ENCODE peak calls at places on chromosomes 16 and 17, in seven cellular contexts. P, V, T, G, K, J and R are unnamed samples.
A peak's percentile ranks its signal among the peaks of the same experiment; 100 is the strongest.

GRCh38 chr17:80372922-80373570 is 41.9 kb upstream of the ENDOV start:
- DNase-seq in T (no peak), G (no peak), K (no peak), P (no peak), V (no peak), J (peak; percentile 59), R (no peak)

GRCh38 chr17:5331506-5331905 is 49.4 kb downstream of the RABEP1 start:
- DNase-seq in K (peak; percentile 59), V (no peak), P (no peak), T (no peak), G (no peak), J (no peak), R (no peak)

GRCh38 chr16:87789437-87790277 is 23.9 kb upstream of the KLHDC4 start:
- DNase-seq in K (peak; percentile 86), J (no peak), P (peak; percentile 100), V (peak; percentile 50), T (no peak), G (no peak), R (no peak)

GRCh38 chr17:9587969-9588656 is 11.7 kb downstream of the CFAP52 start:
- DNase-seq in P (peak; percentile 24), V (no peak), J (no peak), G (no peak), T (no peak), K (no peak), R (no peak)

GRCh38 chr16:48003226-48003907 is 152.4 kb downstream of the ABCC12 start:
- DNase-seq in K (no peak), P (no peak), T (no peak), G (no peak), V (no peak), J (no peak), R (no peak)

GRCh38 chr16:26365555-26365954 is 673.8 kb downstream of the HS3ST4 start:
- DNase-seq in J (no peak), V (no peak), T (no peak), P (no peak), G (no peak), K (no peak), R (no peak)

GRCh38 chr17:79812969-79813825 is 16.3 kb upstream of the CBX8 start:
- DNase-seq in J (no peak), P (no peak), V (no peak), T (no peak), K (no peak), G (no peak), R (no peak)

GRCh38 chr16:53789159-53789558 is 85.2 kb downstream of the FTO start:
- DNase-seq in J (no peak), K (peak; percentile 84), V (no peak), G (no peak), P (no peak), T (no peak), R (no peak)

GRCh38 chr16:75471723-75472634 is 7.5 kb upstream of the TMEM170A start:
- DNase-seq in K (peak; percentile 64), T (peak; percentile 37), V (peak; percentile 34), P (peak; percentile 62), G (peak; percentile 67), J (no peak), R (peak; percentile 54)

GRCh38 chr16:67248401-67249177 is at the start of gene SLC9A5:
- DNase-seq in K (no peak), G (no peak), T (no peak), J (no peak), P (no peak), V (no peak), R (peak; percentile 71)

GRCh38 chr17:65588194-65588808 is 26.9 kb upstream of the AXIN2 start:
- DNase-seq in K (no peak), G (peak; percentile 44), T (no peak), P (peak; percentile 57), V (no peak), J (no peak), R (no peak)

GRCh38 chr16:87203060-87203656 is 114.0 kb downstream of the C16orf95 start:
- DNase-seq in K (peak; percentile 77), G (no peak), T (no peak), V (no peak), J (no peak), P (peak; percentile 84), R (peak; percentile 45)

GRCh38 chr16:67001159-67001486 is 12.7 kb downstream of the CES4A start:
- DNase-seq in T (no peak), J (no peak), G (no peak), P (no peak), V (no peak), K (no peak), R (no peak)

GRCh38 chr17:1031711-1032110 is 34.8 kb downstream of the TIMM22 start:
- DNase-seq in K (no peak), V (no peak), J (no peak), P (no peak), T (no peak), G (peak; percentile 35), R (peak; percentile 83)

GRCh38 chr16:83935005-83935857 is 17.8 kb upstream of the OSGIN1 start:
- DNase-seq in K (no peak), V (no peak), J (no peak), G (no peak), T (no peak), P (no peak), R (no peak)

GRCh38 chr16:19926449-19927390 is 42.1 kb upstream of the GPRC5B start:
- DNase-seq in J (no peak), P (peak; percentile 65), V (no peak), G (no peak), T (no peak), K (peak; percentile 76), R (no peak)

GRCh38 chr16:80123189-80123588 is 417.6 kb upstream of the DYNLRB2 start:
- DNase-seq in G (no peak), K (no peak), J (no peak), T (no peak), V (no peak), P (no peak), R (no peak)

GRCh38 chr16:72270531-72270930 is 98.6 kb upstream of the PMFBP1 start:
- DNase-seq in K (no peak), J (no peak), G (no peak), P (no peak), T (no peak), V (no peak), R (no peak)

GRCh38 chr16:68612996-68613395 is 32.1 kb upstream of the CDH3 start:
- DNase-seq in K (no peak), V (no peak), G (no peak), P (no peak), T (no peak), J (no peak), R (no peak)

GRCh38 chr16:19105891-19106624 is 7.7 kb upstream of the ITPRIPL2 start:
- DNase-seq in T (no peak), P (no peak), V (no peak), J (no peak), G (no peak), K (peak; percentile 34), R (peak; percentile 35)

GRCh38 chr17:51259574-51260236 is at the start of gene MBTD1:
- DNase-seq in T (peak; percentile 94), P (peak; percentile 98), J (peak; percentile 97), K (peak; percentile 97), V (peak; percentile 92), G (peak; percentile 92), R (peak; percentile 97)

GRCh38 chr17:46783031-46783593 is 35.4 kb downstream of the WNT3 start:
- DNase-seq in T (no peak), J (no peak), K (no peak), G (no peak), V (no peak), P (no peak), R (no peak)

GRCh38 chr16:76309639-76310335 is 32.6 kb downstream of the CNTNAP4 start:
- DNase-seq in G (no peak), J (no peak), K (no peak), P (no peak), V (no peak), T (no peak), R (no peak)

DNA sequence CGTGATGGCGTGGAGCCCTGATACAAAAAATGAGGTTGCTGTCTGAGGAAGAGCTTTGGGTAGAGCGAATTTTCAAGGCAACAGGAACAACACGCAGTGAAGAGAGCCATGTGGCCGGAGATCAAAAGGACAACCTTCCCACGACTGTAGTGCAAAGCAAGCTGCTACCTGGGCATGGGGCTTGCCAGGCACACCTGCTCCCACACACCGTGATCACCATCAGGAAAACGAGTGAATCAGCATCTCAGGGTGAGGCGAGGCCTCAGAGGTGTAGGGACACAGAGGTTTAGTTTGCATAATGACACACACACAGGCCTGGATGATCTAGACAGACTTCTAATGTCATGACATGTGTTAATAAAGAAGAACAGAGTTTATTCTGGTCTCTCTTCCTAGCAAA is 65.7 kb downstream of the PARN start:
- DNase-seq in J (no peak), T (no peak), K (no peak), V (no peak), G (no peak), P (peak; percentile 29), R (no peak)
- H3K4me1 ChIP-seq in J (peaks cover 50% of the 10 kb centered on the region), T (peaks cover 22% of the 10 kb centered on the region), K (peaks cover 5% of the 10 kb centered on the region), V (no peaks in the 10 kb centered on the region), G (peaks cover 15% of the 10 kb centered on the region), P (peaks cover 74% of the 10 kb centered on the region), R (peaks cover 4% of the 10 kb centered on the region)

GRCh38 chr16:50266337-50267091 is at the start of gene ADCY7:
- DNase-seq in T (peak; percentile 22), G (no peak), J (peak; percentile 82), V (no peak), P (no peak), K (peak; percentile 78), R (peak; percentile 72)
- TF ChIP-seq POLR2A in T (no peak), G (no peak), J (no peak), V (no peak), P (no peak), K (no peak), R (no peak)

DNA sequence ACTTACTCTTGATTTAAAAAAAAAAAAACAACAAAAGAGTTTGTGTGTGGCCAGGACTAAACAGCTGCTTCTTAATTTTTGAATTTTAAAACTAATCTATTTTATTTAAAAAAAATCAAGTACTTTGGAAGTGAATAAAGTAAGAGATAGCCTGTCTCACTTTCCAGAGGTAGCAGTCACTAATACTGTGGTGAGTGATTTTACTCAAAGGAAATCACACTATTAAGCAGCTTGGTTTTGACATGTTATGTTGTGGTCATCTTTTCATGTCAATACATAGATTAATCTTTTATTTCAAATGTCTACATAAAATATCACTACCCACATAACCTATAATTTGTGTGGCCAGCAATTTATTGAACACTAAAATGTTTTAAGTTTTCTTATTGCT is 102.2 kb upstream of the HLF start:
- DNase-seq in P (no peak), J (no peak), G (no peak), K (no peak), T (no peak), V (no peak), R (no peak)
- H3K4me1 ChIP-seq in P (peaks cover 13% of the 10 kb centered on the region), J (no peaks in the 10 kb centered on the region), G (no peaks in the 10 kb centered on the region), K (peaks cover 4% of the 10 kb centered on the region), T (no peaks in the 10 kb centered on the region), V (no peaks in the 10 kb centered on the region), R (no peaks in the 10 kb centered on the region)

DNA sequence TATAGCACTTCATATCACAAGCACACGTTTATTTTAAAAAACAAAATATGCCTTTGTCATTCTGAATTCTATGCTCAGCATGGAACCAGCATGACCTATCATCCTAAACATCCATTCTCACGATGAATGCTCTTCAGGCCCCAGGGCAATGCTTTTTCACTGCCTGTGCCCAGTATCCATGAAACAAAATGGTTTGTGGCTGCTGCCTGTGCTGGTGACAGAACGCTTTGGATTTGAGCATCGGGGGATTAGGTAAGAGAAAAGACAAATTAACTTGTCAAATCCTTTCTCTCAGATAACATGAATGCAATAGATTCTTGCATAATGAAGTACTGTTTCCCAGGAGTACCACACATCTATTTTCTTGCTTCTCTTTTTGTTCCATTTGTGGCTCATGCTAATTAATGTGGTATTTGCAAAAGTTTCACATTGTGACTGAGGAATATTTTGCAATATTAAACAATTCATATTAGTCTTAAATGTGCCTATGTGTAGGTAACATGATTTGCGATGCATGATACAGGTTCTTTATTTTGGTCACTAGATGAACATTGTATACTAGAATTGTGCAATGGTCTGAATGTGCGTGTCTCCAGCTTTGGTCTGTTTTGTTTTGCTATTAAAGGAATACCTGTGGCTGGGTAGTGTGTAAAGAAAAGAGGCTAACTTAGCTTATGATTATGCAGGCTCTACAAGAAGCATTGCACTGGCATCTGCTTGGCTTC is 25.8 kb upstream of the SRSF1 start:
- DNase-seq in V (no peak), P (no peak), T (no peak), K (no peak), G (no peak), J (no peak), R (no peak)
- TF ChIP-seq POLR2A in V (no peak), P (no peak), T (no peak), K (no peak), G (no peak), J (no peak), R (no peak)